ENCODE peak calls at places on chromosome 13, in six cellular contexts. W is heart left ventricle, H is ascending aorta, Z is endothelial cell, Y is AG04449, V is H9. X is an unnamed sample.

GRCh38 chr13:76012091-76012721 is 376.1 kb downstream of the LMO7 start:
- DNase-seq in W (no peak), H (no peak), Z (no peak), Y (no peak), V (no peak), X (no peak)

GRCh38 chr13:82358284-82358683 is 1524.0 kb downstream of the SLITRK1 start:
- DNase-seq in W (no peak), H (no peak), Z (no peak), Y (no peak), V (no peak), X (no peak)

GRCh38 chr13:51328488-51328887 is 11.0 kb upstream of the SERPINE3 start:
- DNase-seq in W (no peak), H (no peak), Z (no peak), Y (no peak), V (peak; percentile 94), X (no peak)

GRCh38 chr13:62119739-62120700 is 704.4 kb upstream of the PCDH20 start:
- DNase-seq in W (no peak), H (no peak), Z (no peak), Y (no peak), V (no peak), X (no peak)

GRCh38 chr13:48400820-48401219 is 12.1 kb downstream of the LPAR6 start:
- DNase-seq in W (no peak), H (no peak), Z (no peak), Y (peak; percentile 51), V (no peak), X (no peak)

GRCh38 chr13:45119469-45119989 is 781 bp upstream of the GTF2F2 start:
- DNase-seq in W (no peak), H (no peak), Z (no peak), Y (no peak), V (no peak), X (peak; percentile 68)

GRCh38 chr13:99907627-99908026 is 63.9 kb downstream of the ZIC5 start:
- DNase-seq in W (no peak), H (no peak), Z (no peak), Y (no peak), V (no peak), X (no peak)

GRCh38 chr13:54980651-54981050 is 1952.0 kb downstream of the OLFM4 start:
- DNase-seq in W (no peak), H (no peak), Z (no peak), Y (no peak), V (no peak), X (no peak)

GRCh38 chr13:76643596-76643995 is 242.6 kb downstream of the KCTD12 start:
- DNase-seq in W (no peak), H (no peak), Z (no peak), Y (no peak), V (no peak), X (no peak)

GRCh38 chr13:21478881-21479808 is 20.0 kb upstream of the ZDHHC20 start:
- DNase-seq in W (peak; percentile 56), H (no peak), Z (peak; percentile 61), Y (peak; percentile 23), V (no peak), X (no peak)

GRCh38 chr13:99948411-99948810 is 23.2 kb downstream of the ZIC5 start:
- DNase-seq in W (no peak), H (no peak), Z (no peak), Y (no peak), V (no peak), X (no peak)

GRCh38 chr13:36530050-36530789 is 97.9 kb downstream of the CCNA1 start:
- DNase-seq in W (no peak), H (no peak), Z (no peak), Y (no peak), V (no peak), X (no peak)

GRCh38 chr13:51518847-51519246 is 65.4 kb upstream of the WDFY2 start:
- DNase-seq in W (no peak), H (no peak), Z (no peak), Y (no peak), V (no peak), X (no peak)

GRCh38 chr13:76516013-76516412 is 370.2 kb downstream of the KCTD12 start:
- DNase-seq in W (no peak), H (no peak), Z (no peak), Y (no peak), V (no peak), X (no peak)

GRCh38 chr13:29520671-29521070 is 74.8 kb downstream of the SLC7A1 start:
- DNase-seq in W (no peak), H (no peak), Z (no peak), Y (peak; percentile 47), V (no peak), X (no peak)

GRCh38 chr13:106700007-106700950 is 132.3 kb upstream of the ARGLU1 start:
- DNase-seq in W (no peak), H (no peak), Z (no peak), Y (no peak), V (no peak), X (no peak)

GRCh38 chr13:51541037-51541436 is 43.2 kb upstream of the WDFY2 start:
- DNase-seq in W (no peak), H (no peak), Z (no peak), Y (no peak), V (no peak), X (no peak)

GRCh38 chr13:30671271-30671815 is 53.6 kb downstream of the USPL1 start:
- DNase-seq in W (no peak), H (no peak), Z (no peak), Y (no peak), V (no peak), X (no peak)

GRCh38 chr13:30673669-30674521 is 56.2 kb downstream of the USPL1 start:
- DNase-seq in W (peak; percentile 88), H (peak; percentile 96), Z (peak; percentile 90), Y (peak; percentile 58), V (peak; percentile 84), X (peak; percentile 96)

GRCh38 chr13:30681489-30682242 is 53.7 kb upstream of the ALOX5AP start:
- DNase-seq in W (no peak), H (peak; percentile 13), Z (no peak), Y (peak; percentile 34), V (no peak), X (no peak)

GRCh38 chr13:30679483-30680330 is 55.6 kb upstream of the ALOX5AP start:
- DNase-seq in W (peak; percentile 33), H (no peak), Z (peak; percentile 37), Y (no peak), V (peak; percentile 50), X (no peak)

GRCh38 chr13:30676672-30677071 is 58.7 kb upstream of the ALOX5AP start:
- DNase-seq in W (no peak), H (no peak), Z (no peak), Y (no peak), V (no peak), X (no peak)
- TF ChIP-seq CTCF in W (no peak), H (no peak), Z (no peak), Y (peak; percentile 44), V (peak; percentile 53), X (no peak)

DNA sequence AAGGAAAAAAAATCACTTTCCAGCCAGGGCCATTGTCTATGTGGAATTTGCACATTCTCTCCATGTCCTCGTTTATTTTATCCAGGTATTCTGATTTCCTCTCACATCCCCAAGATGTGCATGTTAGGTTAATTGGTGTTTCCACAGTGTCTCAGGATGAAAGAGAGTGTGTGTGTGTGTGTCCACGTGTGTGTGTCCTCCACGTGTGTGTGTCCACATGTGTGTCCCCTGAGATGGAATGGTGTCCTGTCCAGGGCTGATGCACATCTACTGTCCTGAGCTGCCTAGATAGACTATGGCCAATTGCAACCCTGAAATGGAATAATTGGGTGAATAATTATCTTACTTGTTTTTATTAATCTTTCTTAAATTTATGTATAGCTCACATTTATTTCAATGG is 2436.5 kb downstream of the PCDH9 start:
- DNase-seq in W (no peak), H (no peak), Z (no peak), Y (no peak), V (no peak), X (no peak)
- TF ChIP-seq CTCF in W (no peak), H (no peak), Z (no peak), Y (no peak), V (no peak), X (no peak)

GRCh38 chr13:64446372-64446771 is 2783.8 kb downstream of the PCDH9 start:
- DNase-seq in W (no peak), H (no peak), Z (no peak), Y (no peak), V (no peak), X (no peak)
- TF ChIP-seq CTCF in W (no peak), H (no peak), Z (peak; percentile 52), Y (no peak), V (peak; percentile 69), X (no peak)

GRCh38 chr13:49436890-49437289 is 7.0 kb downstream of the CAB39L start:
- DNase-seq in W (no peak), H (peak; percentile 71), Z (no peak), Y (no peak), V (no peak), X (no peak)
- TF ChIP-seq CTCF in W (no peak), H (peak; percentile 37), Z (no peak), Y (no peak), V (no peak), X (peak; percentile 21)

GRCh38 chr13:43894438-43894837 is 14.7 kb downstream of the LACC1 start:
- DNase-seq in W (no peak), H (no peak), Z (no peak), Y (no peak), V (no peak), X (no peak)
- TF ChIP-seq CTCF in W (peak; percentile 17), H (no peak), Z (peak; percentile 71), Y (no peak), V (peak; percentile 67), X (no peak)

GRCh38 chr13:94672400-94672799 is 39.9 kb downstream of the SOX21 start:
- DNase-seq in W (no peak), H (no peak), Z (no peak), Y (no peak), V (no peak), X (no peak)
- TF ChIP-seq CTCF in W (no peak), H (no peak), Z (no peak), Y (no peak), V (no peak), X (no peak)

X was measured in Peyer's patch.